ENCODE peak calls at places on chromosomes 3 and 15, in ten cellular contexts. W is SJSA1, S is AG09309, A is fibroblast of lung, K is fibroblast of mammary gland, V is adrenal gland, X is left ventricle myocardium inferior, Q is AG10803, F is cardiac muscle cell, O is choroid plexus epithelial cell. M is an unnamed sample.

GRCh38 chr3:172467170-172467824 is 19.0 kb upstream of the GHSR start:
- DNase-seq in W (no peak), S (peak; percentile 5), A (peak; percentile 81), K (peak; percentile 80), V (no peak), X (no peak), Q (peak; percentile 44), F (no peak), O (peak; percentile 67), M (no peak)

GRCh38 chr3:187211532-187212274 is 14.4 kb downstream of the RTP1 start:
- DNase-seq in W (no peak), S (no peak), A (peak; percentile 86), K (peak; percentile 79), V (no peak), X (no peak), Q (peak; percentile 87), F (no peak), O (peak; percentile 71), M (no peak)

GRCh38 chr3:185208836-185209235 is 45.0 kb downstream of the EHHADH start:
- DNase-seq in W (no peak), S (no peak), A (no peak), K (no peak), V (no peak), X (no peak), Q (no peak), F (no peak), O (no peak), M (no peak)

GRCh38 chr3:9912294-9912935 is 4.5 kb upstream of the IL17RC start:
- DNase-seq in W (no peak), S (peak; percentile 53), A (peak; percentile 84), K (peak; percentile 76), V (peak; percentile 32), X (no peak), Q (peak; percentile 36), F (no peak), O (peak; percentile 75), M (no peak)

GRCh38 chr3:188890572-188891270 is 281.1 kb upstream of the TPRG1 start:
- DNase-seq in W (no peak), S (peak; percentile 38), A (peak; percentile 71), K (peak; percentile 76), V (no peak), X (no peak), Q (peak; percentile 69), F (no peak), O (peak; percentile 86), M (no peak)

GRCh38 chr3:33826688-33827087 is 28.3 kb downstream of the PDCD6IP start:
- DNase-seq in W (no peak), S (peak; percentile 40), A (peak; percentile 61), K (peak; percentile 88), V (no peak), X (no peak), Q (peak; percentile 45), F (no peak), O (peak; percentile 23), M (no peak)

GRCh38 chr15:25694238-25694584 is 168.9 kb downstream of the ATP10A start:
- DNase-seq in W (no peak), S (no peak), A (no peak), K (no peak), V (no peak), X (no peak), Q (no peak), F (no peak), O (no peak), M (no peak)

GRCh38 chr3:179027326-179027900 is 44.2 kb downstream of the ZMAT3 start:
- DNase-seq in W (peak; percentile 58), S (no peak), A (peak; percentile 84), K (peak; percentile 69), V (no peak), X (no peak), Q (peak; percentile 12), F (no peak), O (peak; percentile 85), M (no peak)

GRCh38 chr3:94024385-94024784 is 4.0 kb downstream of the STX19 start:
- DNase-seq in W (no peak), S (no peak), A (peak; percentile 61), K (peak; percentile 30), V (no peak), X (no peak), Q (peak; percentile 29), F (no peak), O (peak; percentile 27), M (no peak)

DNA sequence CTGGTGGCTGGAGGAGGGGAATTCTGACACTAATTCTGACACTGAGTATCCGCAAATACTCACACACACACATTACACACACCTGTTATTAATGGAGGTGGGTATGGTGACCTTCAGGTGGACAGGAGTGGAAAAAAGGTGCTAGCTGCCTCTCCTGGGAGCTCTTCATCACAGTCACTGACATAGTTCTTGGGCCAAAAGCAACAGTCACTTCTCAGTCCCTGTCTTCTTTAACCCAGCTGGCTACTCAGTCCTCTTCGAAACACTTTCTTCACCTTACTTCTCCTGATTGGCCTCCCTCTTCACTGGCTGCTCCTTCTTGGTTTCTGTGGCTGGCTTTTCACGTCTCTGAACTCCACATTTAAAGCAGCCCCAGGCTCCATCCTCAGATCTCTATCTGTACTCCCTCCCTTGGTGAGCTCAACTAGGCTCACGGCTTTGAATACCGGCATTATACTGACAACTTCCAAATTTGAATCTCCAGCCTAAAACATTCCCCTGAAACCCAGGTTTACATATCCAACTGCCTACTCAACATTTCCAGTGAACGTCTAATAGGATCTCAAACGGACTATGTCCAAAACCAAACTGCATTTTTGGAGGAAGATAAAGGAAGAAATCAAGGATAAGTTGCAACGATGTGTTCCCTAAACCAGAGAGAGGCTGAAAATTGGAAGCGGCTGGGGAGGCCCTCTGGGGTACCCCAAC is 53.2 kb upstream of the HEG1 start:
- DNase-seq in W (no peak), S (no peak), A (peak; percentile 50), K (no peak), V (no peak), X (no peak), Q (no peak), F (no peak), O (no peak), M (no peak)
- H3K4me3 ChIP-seq in W (no peak overlapping the region), S (peak overlapping the region; percentile 1), A (peak overlapping the region; percentile 35), K (no peak overlapping the region), V (no peak overlapping the region), X (no peak overlapping the region), Q (no peak overlapping the region), F (no peak overlapping the region), O (peak overlapping the region; percentile 2), M (no peak overlapping the region)

DNA sequence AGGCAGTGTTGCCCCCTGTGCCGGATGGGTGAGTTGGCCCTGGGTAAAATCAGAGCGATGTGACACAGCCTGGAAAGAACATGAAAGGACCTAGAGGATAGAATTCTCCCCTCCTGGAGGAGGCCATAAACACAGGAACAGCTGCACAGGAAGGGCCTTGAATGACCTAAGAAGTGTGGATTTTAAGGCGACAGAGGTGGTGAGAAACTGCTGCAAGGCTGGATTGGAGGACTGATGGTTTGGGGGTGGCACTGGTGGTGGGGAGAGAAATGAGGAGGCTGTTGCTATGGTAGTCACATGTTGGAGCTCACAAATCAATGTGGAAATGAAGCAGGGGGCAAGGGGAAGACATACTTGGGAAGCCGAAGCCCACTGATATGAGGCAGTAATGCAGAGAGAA is 13.8 kb downstream of the XIRP1 start:
- DNase-seq in W (no peak), S (no peak), A (peak; percentile 48), K (peak; percentile 44), V (no peak), X (no peak), Q (peak; percentile 42), F (no peak), O (peak; percentile 62), M (no peak)
- H3K4me3 ChIP-seq in W (no peak overlapping the region), S (no peak overlapping the region), A (peak overlapping the region; percentile 63), K (no peak overlapping the region), V (no peak overlapping the region), X (peak overlapping the region; percentile 67), Q (no peak overlapping the region), F (peak overlapping the region; percentile 29), O (no peak overlapping the region), M (peak overlapping the region; percentile 40)

DNA sequence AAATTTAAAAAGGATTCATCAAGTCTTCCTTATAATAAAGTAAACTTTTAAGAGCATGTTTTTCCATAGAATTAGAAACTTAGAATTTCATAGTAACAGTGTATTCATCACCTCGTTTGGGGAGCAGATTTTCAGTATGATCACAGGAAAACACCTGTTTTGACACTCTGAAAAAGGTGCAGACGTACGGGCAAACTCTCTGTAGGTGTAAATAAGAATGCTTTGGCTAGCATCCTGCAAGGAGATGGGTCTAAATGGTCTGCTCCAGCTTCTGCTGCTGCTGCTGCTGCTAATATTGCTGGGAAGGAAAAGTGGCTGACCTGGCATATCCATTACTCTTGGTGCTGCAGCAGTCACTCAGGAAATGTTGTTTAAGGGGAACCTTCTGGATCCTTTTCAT is 66.0 kb downstream of the MBNL1 start:
- DNase-seq in W (no peak), S (no peak), A (no peak), K (no peak), V (no peak), X (no peak), Q (no peak), F (no peak), O (no peak), M (no peak)
- H3K4me3 ChIP-seq in W (no peak overlapping the region), S (no peak overlapping the region), A (no peak overlapping the region), K (no peak overlapping the region), V (no peak overlapping the region), X (no peak overlapping the region), Q (no peak overlapping the region), F (no peak overlapping the region), O (no peak overlapping the region), M (no peak overlapping the region)

GRCh38 chr3:167830007-167830406 is 94.5 kb downstream of the SERPINI1 start:
- DNase-seq in W (no peak), S (no peak), A (no peak), K (no peak), V (no peak), X (no peak), Q (no peak), F (no peak), O (no peak), M (no peak)
- H3K4me3 ChIP-seq in W (no peak overlapping the region), S (no peak overlapping the region), A (no peak overlapping the region), K (no peak overlapping the region), V (no peak overlapping the region), X (no peak overlapping the region), Q (no peak overlapping the region), F (no peak overlapping the region), O (no peak overlapping the region), M (no peak overlapping the region)

GRCh38 chr3:50354850-50355249 is 4.2 kb downstream of the CYB561D2 start:
- DNase-seq in W (no peak), S (no peak), A (no peak), K (no peak), V (no peak), X (no peak), Q (no peak), F (no peak), O (no peak), M (no peak)

GRCh38 chr3:50354186-50354764 is 3.6 kb downstream of the CYB561D2 start:
- DNase-seq in W (no peak), S (no peak), A (no peak), K (no peak), V (no peak), X (no peak), Q (no peak), F (no peak), O (no peak), M (no peak)

GRCh38 chr3:50356553-50356952 is 2.8 kb downstream of the TMEM115 start:
- DNase-seq in W (no peak), S (no peak), A (no peak), K (peak; percentile 61), V (no peak), X (peak; percentile 31), Q (peak; percentile 36), F (no peak), O (no peak), M (no peak)

GRCh38 chr3:50358355-50358926 is 880 bp downstream of the TMEM115 start:
- DNase-seq in W (no peak), S (no peak), A (no peak), K (no peak), V (no peak), X (no peak), Q (no peak), F (no peak), O (no peak), M (no peak)

GRCh38 chr3:50355829-50356552 is 3.3 kb downstream of the TMEM115 start:
- DNase-seq in W (no peak), S (no peak), A (no peak), K (no peak), V (no peak), X (no peak), Q (no peak), F (no peak), O (no peak), M (no peak)
- H3K4me3 ChIP-seq in W (no peak overlapping the region), S (peak overlapping the region; percentile 64), A (peak overlapping the region; percentile 84), K (peak overlapping the region; percentile 82), V (no peak overlapping the region), X (peak overlapping the region; percentile 88), Q (peak overlapping the region; percentile 97), F (no peak overlapping the region), O (peak overlapping the region; percentile 99), M (peak overlapping the region; percentile 87)